ENCODE peak calls at places on chromosomes 3 and 15, in five cellular contexts. One of them, this sample, is unnamed.

GRCh38 chr3:108548304-108548703 is 37.9 kb upstream of the MYH15 start:
- DNase-seq in left ventricle myocardium inferior: no peak
- DNase-seq in HL-60: no peak
- DNase-seq in epithelial cell of esophagus: peak
- DNase-seq in testis: no peak
- DNase-seq in this sample: peak

GRCh38 chr3:154522031-154522430 is 92.0 kb upstream of the GPR149 start:
- DNase-seq in epithelial cell of esophagus: no peak
- DNase-seq in testis: no peak
- DNase-seq in HL-60: no peak
- DNase-seq in left ventricle myocardium inferior: no peak
- DNase-seq in this sample: no peak

GRCh38 chr15:66494262-66494661 is 3.3 kb downstream of the SNAPC5 start:
- DNase-seq in epithelial cell of esophagus: no peak
- DNase-seq in left ventricle myocardium inferior: no peak
- DNase-seq in testis: no peak
- DNase-seq in HL-60: no peak
- DNase-seq in this sample: no peak

GRCh38 chr15:26738996-26739395 is 33.9 kb downstream of the GABRB3 start:
- DNase-seq in left ventricle myocardium inferior: no peak
- DNase-seq in testis: no peak
- DNase-seq in HL-60: no peak
- DNase-seq in epithelial cell of esophagus: no peak
- DNase-seq in this sample: no peak

GRCh38 chr3:29181872-29182271 is 99.0 kb upstream of the RBMS3 start:
- DNase-seq in HL-60: no peak
- DNase-seq in epithelial cell of esophagus: no peak
- DNase-seq in testis: no peak
- DNase-seq in left ventricle myocardium inferior: no peak
- DNase-seq in this sample: no peak

GRCh38 chr15:39434126-39434525 is 146.8 kb upstream of the THBS1 start:
- DNase-seq in epithelial cell of esophagus: no peak
- DNase-seq in testis: no peak
- DNase-seq in left ventricle myocardium inferior: no peak
- DNase-seq in HL-60: no peak
- DNase-seq in this sample: no peak

GRCh38 chr3:180447156-180447555 is 154.8 kb upstream of the TTC14 start:
- DNase-seq in left ventricle myocardium inferior: no peak
- DNase-seq in HL-60: no peak
- DNase-seq in testis: no peak
- DNase-seq in epithelial cell of esophagus: peak
- DNase-seq in this sample: no peak

GRCh38 chr15:70098170-70098460 is 398 bp upstream of the TLE3 start:
- DNase-seq in left ventricle myocardium inferior: no peak
- DNase-seq in epithelial cell of esophagus: no peak
- DNase-seq in testis: peak
- DNase-seq in HL-60: no peak
- DNase-seq in this sample: no peak

GRCh38 chr15:70853270-70853854 is 595 bp downstream of the LARP6 start:
- DNase-seq in epithelial cell of esophagus: peak
- DNase-seq in HL-60: no peak
- DNase-seq in left ventricle myocardium inferior: no peak
- DNase-seq in testis: peak
- DNase-seq in this sample: no peak

GRCh38 chr3:126389112-126389791 is 5.5 kb upstream of the CFAP100 start:
- DNase-seq in testis: peak
- DNase-seq in epithelial cell of esophagus: peak
- DNase-seq in HL-60: peak
- DNase-seq in left ventricle myocardium inferior: peak
- DNase-seq in this sample: peak

GRCh38 chr3:101813817-101814440 is 34.9 kb downstream of the NXPE3 start:
- DNase-seq in HL-60: no peak
- DNase-seq in left ventricle myocardium inferior: no peak
- DNase-seq in epithelial cell of esophagus: peak
- DNase-seq in testis: no peak
- DNase-seq in this sample: no peak

GRCh38 chr15:40305281-40305680 is 2.5 kb downstream of the PLCB2 start:
- DNase-seq in HL-60: no peak
- DNase-seq in testis: no peak
- DNase-seq in epithelial cell of esophagus: no peak
- DNase-seq in left ventricle myocardium inferior: no peak
- DNase-seq in this sample: no peak

GRCh38 chr3:42526616-42527367 is 24.3 kb downstream of the VIPR1 start:
- DNase-seq in left ventricle myocardium inferior: no peak
- DNase-seq in testis: no peak
- DNase-seq in epithelial cell of esophagus: no peak
- DNase-seq in HL-60: no peak
- DNase-seq in this sample: no peak

GRCh38 chr15:39462691-39463090 is 118.2 kb upstream of the THBS1 start:
- DNase-seq in HL-60: no peak
- DNase-seq in testis: no peak
- DNase-seq in epithelial cell of esophagus: peak
- DNase-seq in left ventricle myocardium inferior: no peak
- DNase-seq in this sample: peak

GRCh38 chr3:140629351-140630137 is 48.3 kb upstream of the TRIM42 start:
- DNase-seq in epithelial cell of esophagus: peak
- DNase-seq in HL-60: no peak
- DNase-seq in testis: no peak
- DNase-seq in left ventricle myocardium inferior: no peak
- DNase-seq in this sample: no peak

GRCh38 chr15:89444855-89445254 is 51.5 kb downstream of the RHCG start:
- DNase-seq in testis: no peak
- DNase-seq in left ventricle myocardium inferior: no peak
- DNase-seq in HL-60: no peak
- DNase-seq in epithelial cell of esophagus: no peak
- DNase-seq in this sample: no peak

GRCh38 chr3:102441832-102442231 is 7.0 kb downstream of the ZPLD1 start:
- DNase-seq in left ventricle myocardium inferior: no peak
- DNase-seq in HL-60: no peak
- DNase-seq in testis: no peak
- DNase-seq in epithelial cell of esophagus: no peak
- DNase-seq in this sample: no peak

GRCh38 chr3:62065985-62066693 is 307.2 kb downstream of the FEZF2 start:
- DNase-seq in epithelial cell of esophagus: no peak
- DNase-seq in left ventricle myocardium inferior: no peak
- DNase-seq in HL-60: no peak
- DNase-seq in testis: no peak
- DNase-seq in this sample: no peak

GRCh38 chr3:177468331-177468730 is 271.0 kb upstream of the TBL1XR1 start:
- DNase-seq in epithelial cell of esophagus: peak
- DNase-seq in HL-60: no peak
- DNase-seq in left ventricle myocardium inferior: peak
- DNase-seq in testis: no peak
- DNase-seq in this sample: no peak

GRCh38 chr15:61750271-61751084 is 309.8 kb downstream of the VPS13C start:
- DNase-seq in testis: no peak
- DNase-seq in epithelial cell of esophagus: peak
- DNase-seq in left ventricle myocardium inferior: no peak
- DNase-seq in HL-60: no peak
- DNase-seq in this sample: no peak

GRCh38 chr15:73989001-73989798 is 2.9 kb downstream of the STOML1 start:
- DNase-seq in testis: no peak
- DNase-seq in HL-60: no peak
- DNase-seq in left ventricle myocardium inferior: no peak
- DNase-seq in epithelial cell of esophagus: peak
- DNase-seq in this sample: peak

GRCh38 chr15:73992594-73992898 is 451 bp upstream of the STOML1 start:
- DNase-seq in HL-60: no peak
- DNase-seq in testis: no peak
- DNase-seq in epithelial cell of esophagus: no peak
- DNase-seq in left ventricle myocardium inferior: no peak
- DNase-seq in this sample: no peak

GRCh38 chr15:73991726-73992593 is at the start of gene STOML1:
- DNase-seq in HL-60: peak
- DNase-seq in left ventricle myocardium inferior: peak
- DNase-seq in epithelial cell of esophagus: peak
- DNase-seq in testis: peak
- DNase-seq in this sample: peak

GRCh38 chr15:73990250-73991005 is 1.7 kb downstream of the STOML1 start:
- DNase-seq in left ventricle myocardium inferior: no peak
- DNase-seq in epithelial cell of esophagus: no peak
- DNase-seq in HL-60: no peak
- DNase-seq in testis: no peak
- DNase-seq in this sample: no peak

GRCh38 chr15:73991260-73991659 is 835 bp downstream of the STOML1 start:
- DNase-seq in epithelial cell of esophagus: no peak
- DNase-seq in left ventricle myocardium inferior: peak
- DNase-seq in testis: peak
- DNase-seq in HL-60: no peak
- DNase-seq in this sample: no peak
- H3K4me3 ChIP-seq in epithelial cell of esophagus: peak
- H3K4me3 ChIP-seq in left ventricle myocardium inferior: peak
- H3K4me3 ChIP-seq in testis: peak
- H3K4me3 ChIP-seq in HL-60: peak
- H3K4me3 ChIP-seq in this sample: peak

GRCh38 chr15:53789654-53790053 is 30.2 kb upstream of the WDR72 start:
- DNase-seq in left ventricle myocardium inferior: no peak
- DNase-seq in epithelial cell of esophagus: no peak
- DNase-seq in HL-60: no peak
- DNase-seq in testis: no peak
- DNase-seq in this sample: no peak
- H3K4me3 ChIP-seq in left ventricle myocardium inferior: no peak
- H3K4me3 ChIP-seq in epithelial cell of esophagus: no peak
- H3K4me3 ChIP-seq in HL-60: no peak
- H3K4me3 ChIP-seq in testis: no peak
- H3K4me3 ChIP-seq in this sample: no peak

DNA sequence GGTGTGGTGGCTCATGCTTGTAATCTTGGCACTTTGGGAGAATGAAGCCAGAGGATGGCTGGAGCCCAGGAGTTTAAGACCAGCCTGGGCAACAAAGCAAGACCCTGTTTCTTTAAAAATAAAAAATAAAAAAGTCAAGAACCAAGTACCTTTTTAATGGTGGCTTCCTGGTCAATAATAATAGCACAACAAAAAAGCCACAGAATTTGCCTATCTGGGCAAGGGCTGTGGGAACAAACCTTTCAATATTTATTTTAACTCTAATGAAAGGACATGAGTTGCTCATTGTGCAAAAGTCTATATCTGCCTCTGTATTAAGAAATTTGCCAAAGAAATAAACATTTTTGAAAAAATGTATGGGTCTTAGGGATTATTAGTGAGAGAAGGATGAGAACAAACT is 2.1 kb downstream of the ZNF609 start:
- DNase-seq in HL-60: no peak
- DNase-seq in epithelial cell of esophagus: no peak
- DNase-seq in testis: no peak
- DNase-seq in left ventricle myocardium inferior: no peak
- DNase-seq in this sample: no peak
- H3K4me3 ChIP-seq in HL-60: no peak
- H3K4me3 ChIP-seq in epithelial cell of esophagus: no peak
- H3K4me3 ChIP-seq in testis: no peak
- H3K4me3 ChIP-seq in left ventricle myocardium inferior: peak
- H3K4me3 ChIP-seq in this sample: peak

DNA sequence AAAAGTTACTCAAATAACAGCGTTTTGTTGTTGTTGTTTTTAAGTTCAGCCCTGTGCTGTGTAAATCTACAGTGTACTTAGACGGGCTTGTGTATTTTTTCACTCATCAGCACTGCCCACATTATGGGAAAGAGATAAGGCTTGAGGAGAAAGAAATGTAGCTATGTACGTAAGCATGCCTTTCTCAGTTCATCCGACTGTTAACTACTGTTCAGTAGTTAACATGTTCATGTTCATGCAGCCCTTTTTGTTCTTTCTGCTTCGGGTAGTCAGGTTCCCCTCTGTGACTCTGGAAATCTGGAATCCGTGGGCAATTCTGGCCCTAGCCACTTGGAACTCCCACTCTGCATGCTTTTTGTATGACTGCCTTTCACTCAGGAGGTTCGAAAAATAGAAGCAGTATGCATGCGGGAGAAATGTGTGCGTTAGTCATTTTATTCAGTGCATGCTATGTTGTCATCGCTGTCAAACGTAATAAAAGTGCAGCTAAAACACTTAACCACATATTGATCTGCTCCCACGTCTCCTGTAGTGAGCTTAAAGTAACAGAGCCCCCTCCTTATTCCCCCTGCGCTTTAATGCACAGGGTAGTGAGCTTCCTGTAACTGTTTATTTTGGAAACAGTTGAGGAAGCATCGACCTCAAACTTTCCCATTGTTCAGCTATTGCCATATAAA is 283.1 kb upstream of the NR2F2 start:
- DNase-seq in left ventricle myocardium inferior: no peak
- DNase-seq in testis: no peak
- DNase-seq in HL-60: no peak
- DNase-seq in epithelial cell of esophagus: peak
- DNase-seq in this sample: peak
- H3K4me3 ChIP-seq in left ventricle myocardium inferior: peak
- H3K4me3 ChIP-seq in testis: no peak
- H3K4me3 ChIP-seq in HL-60: no peak
- H3K4me3 ChIP-seq in epithelial cell of esophagus: no peak
- H3K4me3 ChIP-seq in this sample: no peak

GRCh38 chr3:122875547-122876127 is 80.8 kb downstream of the SLC49A4 start:
- DNase-seq in testis: no peak
- DNase-seq in left ventricle myocardium inferior: no peak
- DNase-seq in HL-60: no peak
- DNase-seq in epithelial cell of esophagus: no peak
- DNase-seq in this sample: no peak
- H3K4me3 ChIP-seq in testis: no peak
- H3K4me3 ChIP-seq in left ventricle myocardium inferior: no peak
- H3K4me3 ChIP-seq in HL-60: no peak
- H3K4me3 ChIP-seq in epithelial cell of esophagus: no peak
- H3K4me3 ChIP-seq in this sample: no peak